ENCODE peak calls at places on chromosomes 1 and 21, in nine cellular contexts. I, B, P, X, N, Z, F, V and S are unnamed samples.

GRCh38 chr1:215287362-215287761 is 204.8 kb downstream of the KCNK2 start:
- DNase-seq in N (no peak), X (no peak), F (no peak), I (no peak), P (no peak), B (no peak), V (no peak), Z (no peak), S (no peak)

GRCh38 chr1:154745286-154745731 is 124.8 kb downstream of the KCNN3 start:
- DNase-seq in I (no peak), V (no peak), N (no peak), Z (peak), X (no peak), P (no peak), B (no peak), F (no peak), S (no peak)

GRCh38 chr1:227948493-227949260 is 945 bp upstream of the WNT9A start:
- DNase-seq in P (no peak), V (no peak), N (no peak), X (peak), F (peak), Z (peak), I (no peak), B (no peak), S (no peak)

GRCh38 chr1:94025383-94026340 is 95.3 kb downstream of the ABCA4 start:
- DNase-seq in B (peak), P (peak), F (no peak), V (peak), Z (peak), N (no peak), X (no peak), I (peak), S (peak)

GRCh38 chr21:39660191-39660590 is 47.5 kb downstream of the B3GALT5 start:
- DNase-seq in N (no peak), X (no peak), B (no peak), I (no peak), V (no peak), P (peak), F (no peak), Z (no peak), S (no peak)

GRCh38 chr1:60989745-60990718 is 92.3 kb upstream of the NFIA start:
- DNase-seq in I (peak), Z (no peak), X (no peak), V (peak), N (no peak), B (peak), F (no peak), P (peak), S (no peak)

GRCh38 chr21:43923391-43923790 is 58.4 kb downstream of the AGPAT3 start:
- DNase-seq in X (no peak), B (no peak), N (no peak), P (peak), V (no peak), I (no peak), F (no peak), Z (no peak), S (no peak)

GRCh38 chr1:42177551-42177981 is 13.0 kb upstream of the GUCA2A start:
- DNase-seq in B (no peak), Z (no peak), F (no peak), I (peak), V (no peak), X (no peak), N (no peak), P (peak), S (no peak)

GRCh38 chr1:5425304-5425703 is 566.9 kb downstream of the NPHP4 start:
- DNase-seq in P (no peak), Z (no peak), F (no peak), X (no peak), N (no peak), B (no peak), I (no peak), V (no peak), S (no peak)

GRCh38 chr1:46202975-46203737 is at the start of gene LURAP1:
- DNase-seq in N (peak), B (peak), F (no peak), I (no peak), P (peak), V (no peak), Z (peak), X (peak), S (peak)

GRCh38 chr1:74531807-74532206 is 19.4 kb upstream of the LRRC53 start:
- DNase-seq in X (no peak), V (no peak), Z (no peak), P (no peak), B (no peak), F (no peak), N (no peak), I (no peak), S (no peak)

GRCh38 chr1:221172836-221173235 is 293.6 kb downstream of the HLX start:
- DNase-seq in Z (peak), B (no peak), I (no peak), N (no peak), X (no peak), F (no peak), P (no peak), V (no peak), S (no peak)